ENCODE peak calls at places on chromosomes 5 and 9, in seven cellular contexts. X is A549; T is choroid plexus epithelial cell; V is PC-3; M is GM10248; N is CD8-positive, alpha-beta T cell; I is fibroblast of the aortic adventitia. R is an unnamed sample.

GRCh38 chr5:180670586-180671359 is 21.4 kb upstream of the FLT4 start:
- DNase-seq in V (peak), T (peak), M (peak), N (peak), I (peak), X (peak), R (peak)

GRCh38 chr9:125755340-125755739 is 8.2 kb downstream of the PBX3 start:
- DNase-seq in T (no peak), I (no peak), X (no peak), M (no peak), N (no peak), V (no peak), R (no peak)

GRCh38 chr5:90055831-90056328 is 353.7 kb downstream of the CETN3 start:
- DNase-seq in V (peak), T (peak), I (peak), N (no peak), M (no peak), X (peak), R (no peak)

GRCh38 chr9:33307067-33307466 is 16.8 kb downstream of the NFX1 start:
- DNase-seq in T (peak), V (no peak), X (no peak), I (no peak), N (no peak), M (no peak), R (peak)

GRCh38 chr5:8093669-8094068 is 224.7 kb downstream of the MTRR start:
- DNase-seq in M (no peak), V (no peak), I (no peak), X (no peak), N (no peak), T (no peak), R (no peak)

GRCh38 chr5:65855758-65856157 is 70.6 kb upstream of the ERBIN start:
- DNase-seq in X (no peak), M (no peak), N (no peak), I (no peak), T (no peak), V (peak), R (no peak)

GRCh38 chr5:154470949-154471870 is 6.8 kb downstream of the HAND1 start:
- DNase-seq in I (no peak), M (no peak), X (peak), N (no peak), V (peak), T (no peak), R (no peak)

GRCh38 chr9:8856686-8857329 is 1057.2 kb upstream of the DMAC1 start:
- DNase-seq in X (no peak), V (no peak), I (peak), M (no peak), T (no peak), N (no peak), R (no peak)

GRCh38 chr5:140295414-140295813 is 7.5 kb downstream of the PFDN1 start:
- DNase-seq in V (peak), N (no peak), M (no peak), X (peak), T (peak), I (peak), R (peak)

GRCh38 chr9:114071197-114071795 is 6.8 kb downstream of the AMBP start:
- DNase-seq in M (no peak), N (no peak), V (no peak), X (no peak), T (no peak), I (no peak), R (no peak)

GRCh38 chr5:109917154-109917546 is 227.4 kb downstream of the MAN2A1 start:
- DNase-seq in V (no peak), X (no peak), I (no peak), T (no peak), N (no peak), M (no peak), R (no peak)

GRCh38 chr9:89969881-89970639 is 365.2 kb downstream of the GADD45G start:
- DNase-seq in N (no peak), M (no peak), I (no peak), T (no peak), X (no peak), V (no peak), R (no peak)

GRCh38 chr5:28014779-28015178 is 976.4 kb upstream of the CDH9 start:
- DNase-seq in N (no peak), T (peak), V (peak), I (peak), M (no peak), X (peak), R (no peak)
- TF ChIP-seq CTCF in N (no peak), T (peak), V (peak), I (peak), M (peak), X (peak), R (peak)

GRCh38 chr5:155836404-155836803 is 490.6 kb upstream of the SGCD start:
- DNase-seq in X (no peak), N (no peak), M (no peak), T (no peak), I (no peak), V (no peak), R (no peak)

GRCh38 chr5:155838394-155838793 is 488.6 kb upstream of the SGCD start:
- DNase-seq in X (no peak), V (no peak), M (no peak), I (no peak), N (no peak), T (no peak), R (no peak)

GRCh38 chr5:155827949-155828348 is 499.0 kb upstream of the SGCD start:
- DNase-seq in X (no peak), M (peak), T (no peak), V (no peak), I (no peak), N (no peak), R (no peak)

GRCh38 chr5:155834271-155834975 is 492.5 kb upstream of the SGCD start:
- DNase-seq in M (no peak), V (no peak), T (no peak), I (no peak), X (no peak), N (no peak), R (no peak)

DNA sequence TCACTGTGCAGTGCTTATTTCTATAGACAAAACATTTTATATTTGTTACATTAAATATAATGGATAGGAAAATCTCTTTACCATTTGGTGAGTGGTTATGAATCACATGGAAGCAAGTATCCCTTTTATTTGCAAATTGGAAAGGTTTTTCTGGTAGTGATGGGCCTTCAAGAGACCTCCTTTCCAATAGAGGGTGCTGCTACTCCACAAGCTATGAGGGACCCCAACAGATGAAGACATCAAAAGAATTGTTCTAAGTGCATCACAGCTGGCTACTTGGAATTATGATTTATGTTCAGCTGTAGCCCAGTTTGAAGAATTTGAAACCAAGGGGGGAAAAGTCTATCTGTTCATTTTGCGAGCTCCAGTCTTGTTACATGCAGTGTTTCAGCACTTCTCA is 493.7 kb upstream of the SGCD start:
- DNase-seq in T (no peak), X (peak), I (no peak), M (no peak), V (no peak), N (no peak), R (no peak)
- TF ChIP-seq CTCF in T (no peak), X (peak), I (no peak), M (no peak), V (no peak), N (no peak), R (peak)

DNA sequence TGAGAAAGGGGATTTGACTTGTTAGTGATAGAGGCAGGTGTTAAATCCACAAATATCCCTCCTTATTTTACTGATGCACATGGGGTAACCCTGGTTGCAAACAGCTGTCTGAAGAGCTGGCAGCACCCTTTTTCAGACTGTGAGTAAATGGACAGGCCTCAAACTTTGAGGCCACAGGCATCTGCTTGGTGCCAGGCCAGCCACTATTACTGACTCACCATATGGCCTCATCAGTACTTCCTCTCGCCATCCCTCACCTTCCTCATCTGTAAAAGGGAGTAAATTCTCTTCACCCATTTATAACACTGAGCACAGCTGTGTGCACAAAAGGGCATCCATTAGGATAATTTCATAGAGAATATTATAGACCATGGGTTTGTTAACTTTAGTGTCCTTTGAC is 11.9 kb upstream of the TNIP1 start:
- DNase-seq in N (no peak), T (peak), X (no peak), V (peak), I (peak), M (no peak), R (no peak)
- TF ChIP-seq CTCF in N (no peak), T (no peak), X (no peak), V (no peak), I (no peak), M (no peak), R (no peak)

GRCh38 chr5:175567954-175568353 is 89.6 kb downstream of the SFXN1 start:
- DNase-seq in I (no peak), T (no peak), M (no peak), X (no peak), N (no peak), V (no peak), R (no peak)
- TF ChIP-seq CTCF in I (no peak), T (no peak), M (no peak), X (peak), N (no peak), V (peak), R (no peak)

DNA sequence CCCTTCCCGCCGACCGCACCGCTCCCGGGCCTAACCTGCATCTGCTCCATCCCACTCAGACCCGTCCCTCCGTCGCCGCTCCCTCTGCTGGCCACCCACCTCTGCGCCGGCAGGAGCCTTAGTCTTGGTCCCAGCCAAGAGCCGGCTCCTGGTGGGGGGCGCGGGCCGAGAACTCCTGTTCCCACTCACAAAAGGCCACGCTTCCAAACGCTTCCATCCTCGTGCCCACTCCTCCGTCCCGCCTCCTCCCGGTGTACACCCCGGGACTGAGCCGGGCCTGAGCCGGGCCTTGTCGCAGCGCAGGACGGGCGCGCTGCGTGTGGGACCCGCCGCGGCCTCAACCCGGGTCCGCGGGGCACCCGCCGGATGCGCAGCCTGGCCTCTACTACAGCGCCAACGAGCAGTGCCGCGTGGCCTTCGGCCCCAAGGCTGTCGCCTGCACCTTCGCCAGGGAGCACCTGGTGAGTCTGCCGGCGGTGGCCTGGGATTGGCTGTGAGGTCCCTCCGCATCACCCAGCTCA is 7.5 kb downstream of the ADAMTS13 start:
- DNase-seq in T (peak), N (no peak), M (peak), V (no peak), X (peak), I (no peak), R (no peak)
- TF ChIP-seq CTCF in T (peak), N (no peak), M (peak), V (peak), X (peak), I (peak), R (peak)

DNA sequence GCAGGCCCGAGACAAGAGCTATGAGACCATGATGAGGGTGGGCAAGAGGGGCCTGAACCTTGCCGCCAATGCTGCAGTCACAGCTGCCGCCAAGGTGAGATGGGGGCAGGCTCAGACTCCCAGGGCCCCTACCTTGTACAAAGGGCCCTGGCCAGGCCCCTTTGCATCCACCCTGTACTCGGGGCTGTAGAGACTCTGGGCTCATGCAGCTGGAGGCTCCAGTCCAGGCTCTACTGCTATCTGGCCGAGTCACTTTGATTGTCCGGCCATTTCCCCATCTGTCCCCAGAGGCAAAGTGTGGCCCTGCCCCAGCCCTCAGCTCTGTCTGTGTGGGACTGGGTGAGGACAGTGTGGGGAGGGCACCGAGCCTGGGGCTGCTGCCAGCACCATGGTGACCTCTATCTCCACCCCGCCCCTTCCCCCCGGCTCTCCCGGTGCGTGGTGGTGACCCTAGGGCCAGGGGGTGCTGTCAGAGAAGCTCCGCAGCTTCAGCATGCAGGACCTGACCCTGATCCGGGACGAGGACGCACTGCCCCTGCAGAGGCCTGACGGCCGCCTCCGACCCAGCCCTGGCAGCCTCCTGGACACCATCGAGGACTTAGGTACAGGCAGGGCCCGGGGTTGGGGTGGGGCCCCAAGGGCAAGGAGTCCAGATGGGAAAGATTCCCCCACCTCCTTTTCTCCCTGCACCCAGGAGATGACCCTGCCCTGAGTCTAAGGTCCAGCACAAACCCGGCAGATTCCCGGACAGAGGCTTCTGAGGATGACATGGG is 6.1 kb downstream of the REEP2 start:
- DNase-seq in M (no peak), N (no peak), I (no peak), X (no peak), T (no peak), V (no peak), R (peak)
- TF ChIP-seq CTCF in M (no peak), N (no peak), I (no peak), X (no peak), T (no peak), V (no peak), R (no peak)

DNA sequence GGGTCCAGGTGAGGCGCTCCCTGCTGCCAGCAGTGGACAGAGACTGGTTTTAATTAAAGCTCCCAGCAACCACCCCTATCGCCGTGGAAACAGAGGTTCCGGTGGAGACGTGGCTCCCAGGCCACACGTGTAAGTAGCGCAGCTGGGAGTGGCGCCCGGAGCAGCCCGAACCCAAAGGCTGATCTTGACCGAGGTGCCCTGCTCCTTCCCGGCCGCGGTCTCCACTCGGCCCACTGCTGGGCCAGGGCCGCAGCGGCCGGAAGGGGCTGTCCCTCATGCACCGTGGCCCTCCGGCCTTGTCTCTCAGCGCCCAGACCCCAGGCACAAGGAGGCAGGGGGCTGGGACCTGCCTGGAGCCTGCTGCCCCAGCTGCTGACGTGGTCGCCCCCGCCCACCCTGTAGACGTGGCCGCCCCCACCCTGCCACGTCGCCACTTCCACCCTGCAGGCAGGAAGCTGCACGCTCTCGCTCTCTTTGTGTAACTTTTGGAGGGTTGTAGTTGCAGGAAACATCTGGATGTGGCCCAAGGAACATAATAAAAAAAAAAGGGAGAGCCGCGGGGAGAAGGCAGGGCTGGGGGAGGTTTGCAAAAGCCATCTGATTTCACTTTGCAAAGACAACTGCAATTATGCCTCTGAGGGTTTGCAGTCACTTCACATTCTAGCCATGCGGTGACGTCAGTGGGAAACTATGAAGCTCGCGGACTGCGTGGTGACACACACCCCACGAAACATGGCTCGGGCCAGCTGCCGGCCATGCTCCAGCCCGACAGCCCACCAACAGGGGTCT is 129.9 kb downstream of the RXRA start:
- DNase-seq in V (peak), M (peak), N (peak), X (peak), I (peak), T (peak), R (peak)
- TF ChIP-seq CTCF in V (no peak), M (no peak), N (no peak), X (no peak), I (peak), T (no peak), R (peak)

R was measured in osteocyte.